ENCODE peak calls at places on chromosomes 1 and 21, in ten cellular contexts. Q, M, J, B, D, T, G, A, K and E are unnamed samples.

GRCh38 chr1:167776151-167776550 is 54.4 kb downstream of the MPZL1 start:
- DNase-seq in Q (no peak), J (no peak), D (no peak), M (no peak), A (no peak), B (no peak), G (no peak), K (no peak), T (no peak), E (no peak)

GRCh38 chr1:116478621-116479020 is 92.2 kb downstream of the CD58 start:
- DNase-seq in G (no peak), A (no peak), M (no peak), J (no peak), B (no peak), T (peak; percentile 42), K (no peak), Q (no peak), D (no peak), E (no peak)

GRCh38 chr1:112464501-112464900 is 44.3 kb upstream of the WNT2B start:
- DNase-seq in T (peak; percentile 18), J (no peak), Q (no peak), K (no peak), A (no peak), D (no peak), G (no peak), B (no peak), M (no peak), E (no peak)

GRCh38 chr1:93638981-93639380 is 42.7 kb downstream of the BCAR3 start:
- DNase-seq in M (no peak), Q (no peak), J (no peak), T (peak; percentile 69), K (no peak), B (no peak), G (no peak), D (no peak), A (peak; percentile 5), E (no peak)

GRCh38 chr1:32274646-32275340 is 17.1 kb upstream of the HDAC1 start:
- DNase-seq in A (no peak), B (no peak), K (no peak), T (peak; percentile 21), Q (no peak), D (no peak), G (no peak), J (no peak), M (no peak), E (no peak)

GRCh38 chr1:193914871-193915270 is 728.5 kb upstream of the B3GALT2 start:
- DNase-seq in T (no peak), B (no peak), G (no peak), D (no peak), M (no peak), A (no peak), J (no peak), K (no peak), Q (no peak), E (no peak)

GRCh38 chr1:179995576-179995975 is 41.0 kb downstream of the CEP350 start:
- DNase-seq in K (no peak), M (no peak), B (no peak), J (no peak), A (no peak), T (no peak), D (no peak), G (no peak), Q (no peak), E (no peak)

GRCh38 chr21:32336711-32337110 is 38.1 kb downstream of the MRAP start:
- DNase-seq in J (no peak), T (no peak), Q (no peak), M (no peak), A (no peak), G (no peak), D (no peak), K (no peak), B (no peak), E (no peak)

GRCh38 chr1:52504720-52505119 is 48.2 kb downstream of the TUT4 start:
- DNase-seq in G (no peak), K (no peak), Q (no peak), T (no peak), A (no peak), J (no peak), D (no peak), M (no peak), B (no peak), E (no peak)

GRCh38 chr1:229203030-229203751 is 67.7 kb upstream of the RAB4A start:
- DNase-seq in M (peak; percentile 11), B (peak; percentile 95), T (peak; percentile 100), A (no peak), D (no peak), Q (peak; percentile 43), K (no peak), G (peak; percentile 94), J (no peak), E (no peak)
- H3K27ac ChIP-seq in M (no peak overlapping the region), B (no peak overlapping the region), T (peak overlapping the region; percentile 39), A (no peak overlapping the region), D (no peak overlapping the region), Q (no peak overlapping the region), K (no peak overlapping the region), G (peak overlapping the region; percentile 81), J (no peak overlapping the region), E (no peak overlapping the region)

DNA sequence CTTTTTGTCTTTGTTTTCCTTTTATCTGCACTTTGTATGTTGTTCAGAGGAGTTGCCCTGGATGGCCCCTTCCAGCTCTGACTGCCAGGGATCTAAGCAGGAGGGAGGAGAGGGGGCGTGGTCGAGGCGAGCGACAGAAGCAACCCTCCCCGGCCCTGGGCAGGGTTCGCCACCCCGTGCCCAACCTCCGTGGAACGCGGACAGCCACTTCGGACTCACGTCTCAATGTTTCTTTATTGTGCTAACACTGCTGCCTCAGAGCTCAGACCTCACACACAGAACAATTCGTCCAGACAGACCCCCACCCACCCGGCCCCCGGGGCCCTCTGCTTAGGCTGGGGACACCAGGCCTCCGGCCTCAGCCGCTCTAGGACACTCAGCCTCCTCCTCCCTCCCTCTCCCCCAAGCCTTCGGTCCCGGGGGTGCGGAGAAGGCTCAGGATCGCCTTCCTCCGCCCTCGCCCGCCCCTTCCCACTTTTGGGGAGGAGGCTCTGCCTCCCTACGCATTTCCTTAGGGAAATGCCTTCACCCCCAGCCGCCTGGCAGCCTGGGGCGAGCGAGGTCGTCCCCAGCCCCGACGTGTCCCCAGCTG is 8.3 kb downstream of the VSIG8 start:
- DNase-seq in J (peak; percentile 79), T (peak; percentile 60), K (no peak), Q (peak; percentile 52), M (peak; percentile 51), D (peak; percentile 73), B (peak; percentile 45), A (no peak), G (no peak), E (peak; percentile 33)
- H3K27ac ChIP-seq in J (peak overlapping the region; percentile 90), T (no peak overlapping the region), K (no peak overlapping the region), Q (peak overlapping the region; percentile 86), M (no peak overlapping the region), D (peak overlapping the region; percentile 83), B (no peak overlapping the region), A (peak overlapping the region; percentile 80), G (no peak overlapping the region), E (peak overlapping the region; percentile 76)

DNA sequence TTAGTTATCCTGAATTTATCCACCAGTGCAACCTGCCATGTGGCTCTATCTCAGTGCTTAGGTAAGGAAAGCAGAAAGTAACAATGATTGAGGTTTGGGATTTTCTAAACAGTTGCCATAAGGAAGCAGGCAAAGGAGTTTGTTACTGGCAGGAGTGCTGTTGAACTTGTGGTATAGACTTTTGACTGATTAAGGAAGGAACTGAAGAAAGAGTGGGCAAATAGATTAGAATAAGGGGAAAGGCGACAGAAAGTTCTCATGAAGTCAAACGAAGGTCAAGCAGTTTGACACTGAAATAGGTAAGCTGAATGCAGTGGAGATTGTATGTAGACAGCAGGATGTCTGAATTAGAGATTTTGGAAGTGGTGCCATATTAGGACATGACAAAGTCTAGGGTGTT is 24.2 kb upstream of the CR2 start:
- DNase-seq in K (no peak), G (no peak), J (no peak), T (no peak), M (no peak), A (no peak), D (no peak), Q (no peak), B (no peak), E (no peak)
- H3K27ac ChIP-seq in K (no peak overlapping the region), G (no peak overlapping the region), J (no peak overlapping the region), T (no peak overlapping the region), M (no peak overlapping the region), A (no peak overlapping the region), D (no peak overlapping the region), Q (no peak overlapping the region), B (no peak overlapping the region), E (no peak overlapping the region)

GRCh38 chr21:45146301-45146700 is 71.9 kb downstream of the ADARB1 start:
- DNase-seq in G (no peak), B (no peak), J (no peak), M (no peak), T (no peak), A (no peak), Q (no peak), D (no peak), K (no peak), E (no peak)

GRCh38 chr21:45149021-45149420 is 74.6 kb downstream of the ADARB1 start:
- DNase-seq in K (no peak), J (no peak), Q (no peak), D (no peak), A (no peak), G (no peak), T (no peak), B (no peak), M (no peak), E (no peak)

GRCh38 chr21:45148316-45149000 is 74.1 kb downstream of the ADARB1 start:
- DNase-seq in M (no peak), T (no peak), K (no peak), Q (no peak), D (no peak), G (no peak), J (no peak), B (no peak), A (no peak), E (no peak)

GRCh38 chr21:45146801-45147200 is 72.4 kb downstream of the ADARB1 start:
- DNase-seq in B (no peak), J (no peak), D (no peak), A (no peak), M (no peak), K (no peak), T (no peak), Q (no peak), G (no peak), E (no peak)

GRCh38 chr21:45147473-45148315 is 73.3 kb downstream of the ADARB1 start:
- DNase-seq in D (no peak), J (no peak), B (no peak), Q (no peak), M (no peak), A (peak; percentile 36), G (no peak), T (no peak), K (no peak), E (no peak)
- H3K27ac ChIP-seq in D (no peak overlapping the region), J (no peak overlapping the region), B (no peak overlapping the region), Q (no peak overlapping the region), M (no peak overlapping the region), A (no peak overlapping the region), G (no peak overlapping the region), T (no peak overlapping the region), K (no peak overlapping the region), E (no peak overlapping the region)

GRCh38 chr1:58710190-58710589 is 10.3 kb upstream of the MYSM1 start:
- DNase-seq in D (no peak), M (no peak), B (no peak), Q (no peak), J (no peak), G (no peak), T (no peak), K (no peak), A (no peak), E (no peak)
- H3K27ac ChIP-seq in D (no peak overlapping the region), M (no peak overlapping the region), B (no peak overlapping the region), Q (no peak overlapping the region), J (no peak overlapping the region), G (no peak overlapping the region), T (peak overlapping the region; percentile 54), K (no peak overlapping the region), A (no peak overlapping the region), E (no peak overlapping the region)

GRCh38 chr1:16141573-16142336 is 14.1 kb downstream of the EPHA2 start:
- DNase-seq in Q (no peak), J (peak; percentile 52), G (no peak), B (no peak), T (no peak), A (no peak), M (no peak), K (no peak), D (no peak), E (no peak)
- H3K27ac ChIP-seq in Q (peak overlapping the region; percentile 95), J (peak overlapping the region; percentile 3), G (no peak overlapping the region), B (peak overlapping the region; percentile 40), T (peak overlapping the region; percentile 73), A (no peak overlapping the region), M (no peak overlapping the region), K (peak overlapping the region; percentile 83), D (peak overlapping the region; percentile 41), E (no peak overlapping the region)